ENCODE peak calls at places on chromosomes 3 and 15, in eight cellular contexts. D is pancreas; C is neural crest cell; R is transverse colon; X is WERI-Rb-1; F is foreskin fibroblast; E is AG04449; Z is CD4-positive, alpha-beta T cell. V is an unnamed sample.
A peak's percentile ranks its signal among the peaks of the same experiment; 100 is the strongest.

GRCh38 chr3:161372321-161373260 is 1.3 kb upstream of the SPTSSB start:
- DNase-seq in D (peak; percentile 65), C (peak; percentile 25), R (no peak), X (peak; percentile 17), F (peak; percentile 32), E (no peak), Z (peak; percentile 15), V (no peak)

GRCh38 chr3:77039606-77040553 is at the start of gene ROBO2:
- DNase-seq in D (peak; percentile 74), C (peak; percentile 64), R (peak; percentile 10), X (peak; percentile 74), F (peak; percentile 62), E (no peak), Z (no peak), V (peak; percentile 23)

GRCh38 chr3:182605882-182606611 is 187.3 kb upstream of the ATP11B start:
- DNase-seq in D (no peak), C (no peak), R (no peak), X (no peak), F (no peak), E (no peak), Z (no peak), V (no peak)

GRCh38 chr3:16533928-16534913 is 20.7 kb upstream of the RFTN1 start:
- DNase-seq in D (no peak), C (no peak), R (no peak), X (no peak), F (no peak), E (no peak), Z (no peak), V (no peak)

GRCh38 chr3:189771842-189772494 is 140.8 kb downstream of the TP63 start:
- DNase-seq in D (no peak), C (no peak), R (no peak), X (no peak), F (no peak), E (no peak), Z (no peak), V (no peak)

GRCh38 chr3:147336543-147337278 is 69.6 kb downstream of the ZIC4 start:
- DNase-seq in D (no peak), C (no peak), R (no peak), X (no peak), F (no peak), E (no peak), Z (no peak), V (no peak)

GRCh38 chr3:183210862-183211341 is 42.2 kb upstream of the B3GNT5 start:
- DNase-seq in D (no peak), C (no peak), R (no peak), X (no peak), F (no peak), E (no peak), Z (no peak), V (no peak)

GRCh38 chr3:139677341-139678155 is at the start of gene NMNAT3:
- DNase-seq in D (peak; percentile 93), C (peak; percentile 74), R (peak; percentile 92), X (peak; percentile 77), F (peak; percentile 16), E (no peak), Z (peak; percentile 74), V (peak; percentile 16)

GRCh38 chr3:16498130-16498890 is 15.2 kb downstream of the RFTN1 start:
- DNase-seq in D (no peak), C (no peak), R (no peak), X (no peak), F (no peak), E (no peak), Z (no peak), V (no peak)

GRCh38 chr3:27472166-27472565 is 12.0 kb downstream of the SLC4A7 start:
- DNase-seq in D (no peak), C (no peak), R (no peak), X (peak; percentile 42), F (no peak), E (no peak), Z (no peak), V (no peak)

GRCh38 chr3:69922521-69923000 is 77.0 kb upstream of the SAMMSON start:
- DNase-seq in D (no peak), C (no peak), R (no peak), X (no peak), F (no peak), E (no peak), Z (no peak), V (no peak)

DNA sequence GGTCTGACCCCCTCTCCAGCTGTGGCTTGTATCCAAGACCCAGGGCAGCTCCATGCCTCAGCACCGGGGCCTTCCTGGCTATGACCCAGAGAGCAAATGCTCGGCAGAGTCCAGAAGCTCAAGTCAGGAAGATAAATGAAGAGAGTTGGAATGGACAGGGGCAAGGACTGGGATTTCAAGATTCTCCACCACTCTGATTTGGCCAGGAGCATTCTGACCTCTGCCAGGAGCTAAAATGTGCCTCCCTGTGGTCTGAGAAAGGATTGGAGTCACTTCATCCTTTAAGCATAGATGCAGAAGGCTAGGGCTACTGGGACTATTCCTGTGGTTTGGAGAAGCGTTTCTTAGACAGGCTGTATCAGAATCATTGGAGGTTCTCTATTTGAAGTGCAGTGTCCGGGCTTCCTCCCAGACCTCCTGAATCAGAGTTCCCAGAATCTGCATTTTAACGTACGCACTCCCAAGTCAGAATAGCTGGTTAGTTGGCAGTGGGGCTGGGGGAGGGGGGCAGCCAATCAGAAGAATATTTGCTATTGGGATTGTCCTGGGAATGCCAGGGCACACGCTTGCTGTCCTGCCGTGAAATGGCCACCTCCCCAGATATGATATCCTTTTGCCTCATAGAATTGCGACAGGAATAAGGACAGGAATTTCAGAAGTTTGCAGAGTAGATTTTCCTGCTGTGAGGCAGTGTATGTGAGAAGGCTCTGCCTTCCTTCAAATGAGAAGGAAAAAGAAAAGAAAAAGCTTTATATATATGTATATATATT is 57.4 kb downstream of the HRH1 start:
- DNase-seq in D (no peak), C (no peak), R (no peak), X (no peak), F (no peak), E (no peak), Z (no peak), V (no peak)
- TF ChIP-seq CTCF in D (no peak), C (no peak), R (no peak), X (no peak), F (peak; percentile 23), E (peak; percentile 36), Z (no peak), V (peak; percentile 28)

GRCh38 chr15:48298914-48299313 is 32.3 kb upstream of the DUT start:
- DNase-seq in D (no peak), C (no peak), R (no peak), X (no peak), F (no peak), E (no peak), Z (no peak), V (no peak)
- TF ChIP-seq CTCF in D (no peak), C (no peak), R (no peak), X (no peak), F (no peak), E (no peak), Z (no peak), V (no peak)

GRCh38 chr15:74840851-74841760 is 1.9 kb downstream of the ULK3 start:
- DNase-seq in D (no peak), C (no peak), R (no peak), X (no peak), F (no peak), E (no peak), Z (no peak), V (no peak)

GRCh38 chr15:74841761-74842385 is 1.1 kb downstream of the ULK3 start:
- DNase-seq in D (no peak), C (no peak), R (peak; percentile 44), X (no peak), F (no peak), E (no peak), Z (no peak), V (no peak)

GRCh38 chr15:74838117-74838516 is 4.8 kb downstream of the ULK3 start:
- DNase-seq in D (no peak), C (no peak), R (no peak), X (no peak), F (no peak), E (no peak), Z (no peak), V (no peak)

GRCh38 chr15:74838746-74839525 is 4.0 kb downstream of the ULK3 start:
- DNase-seq in D (no peak), C (no peak), R (no peak), X (no peak), F (no peak), E (no peak), Z (no peak), V (no peak)

GRCh38 chr15:74839526-74840395 is 3.2 kb downstream of the ULK3 start:
- DNase-seq in D (no peak), C (no peak), R (no peak), X (peak; percentile 56), F (no peak), E (no peak), Z (no peak), V (no peak)
- TF ChIP-seq CTCF in D (no peak), C (no peak), R (no peak), X (peak; percentile 58), F (no peak), E (no peak), Z (no peak), V (no peak)

GRCh38 chr3:122679467-122680291 is 960 bp upstream of the PARP14 start:
- DNase-seq in D (no peak), C (no peak), R (peak; percentile 38), X (peak; percentile 20), F (peak; percentile 19), E (no peak), Z (peak; percentile 2), V (no peak)

GRCh38 chr3:122679085-122679466 is 1.6 kb upstream of the PARP14 start:
- DNase-seq in D (peak; percentile 77), C (peak; percentile 77), R (peak; percentile 87), X (peak; percentile 82), F (peak; percentile 74), E (peak; percentile 14), Z (peak; percentile 71), V (peak; percentile 52)

GRCh38 chr3:122682016-122682374 is 1.4 kb downstream of the PARP14 start:
- DNase-seq in D (no peak), C (no peak), R (no peak), X (no peak), F (no peak), E (no peak), Z (no peak), V (no peak)

GRCh38 chr3:122681294-122682015 is 816 bp downstream of the PARP14 start:
- DNase-seq in D (no peak), C (no peak), R (no peak), X (no peak), F (peak; percentile 6), E (no peak), Z (no peak), V (no peak)

DNA sequence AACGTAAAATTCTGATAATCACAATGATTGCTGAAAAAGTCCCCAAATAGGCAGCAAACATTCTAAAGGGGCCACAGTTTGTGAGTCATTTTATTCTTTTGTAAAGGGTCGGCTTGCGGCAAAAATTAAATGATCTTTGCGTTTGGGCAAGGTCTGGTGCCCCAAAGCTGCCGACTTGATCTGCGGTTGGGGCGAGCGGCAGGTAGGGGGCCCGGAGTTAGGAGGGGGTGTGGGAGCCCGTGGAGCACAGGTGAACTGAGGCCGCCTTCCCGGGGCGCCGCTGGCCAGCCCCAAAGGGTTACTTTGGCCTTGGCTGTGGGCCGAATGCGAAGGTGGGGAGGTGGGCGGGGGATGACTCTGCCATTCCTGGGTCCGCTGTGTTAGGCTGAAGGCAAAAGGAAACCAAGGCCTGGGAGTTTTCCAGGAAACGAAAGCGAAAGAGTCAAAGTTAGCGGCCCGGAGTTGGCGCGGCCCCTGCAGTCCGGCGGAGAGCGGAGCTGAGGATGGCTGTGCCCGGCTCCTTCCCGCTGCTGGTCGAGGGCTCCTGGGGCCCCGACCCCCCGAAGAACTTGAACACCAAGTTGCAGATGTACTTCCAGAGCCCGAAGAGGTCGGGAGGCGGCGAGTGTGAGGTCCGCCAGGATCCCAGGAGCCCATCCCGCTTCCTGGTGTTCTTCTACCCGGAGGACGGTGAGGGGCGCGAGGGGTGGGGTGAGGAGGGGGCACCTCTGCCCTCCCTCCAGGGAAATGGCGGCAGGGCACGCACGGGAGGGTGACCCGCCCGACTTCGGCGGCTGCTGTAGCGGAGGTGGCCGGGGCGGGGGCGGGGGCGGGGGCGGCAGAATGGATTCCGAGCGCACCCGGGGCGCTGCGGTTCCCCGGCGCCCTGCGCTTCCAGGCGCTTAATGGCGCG is at the start of gene PARP14:
- DNase-seq in D (peak; percentile 81), C (peak; percentile 28), R (peak; percentile 82), X (peak; percentile 22), F (peak; percentile 55), E (no peak), Z (peak; percentile 46), V (peak; percentile 30)
- TF ChIP-seq CTCF in D (no peak), C (peak; percentile 11), R (no peak), X (no peak), F (no peak), E (no peak), Z (no peak), V (no peak)